ENCODE peak calls at places on chromosomes 13 and 19, in six cellular contexts. M, I, T, E, O and L are unnamed samples.

GRCh38 chr19:4369888-4370260 is 26.5 kb downstream of the MPND start:
- DNase-seq in M (peak), I (peak), T (no peak), E (no peak), O (peak), L (peak)

GRCh38 chr13:21232196-21232595 is 55.7 kb downstream of the MRPL57 start:
- DNase-seq in M (no peak), I (no peak), T (no peak), E (no peak), O (no peak), L (no peak)

GRCh38 chr13:40974460-40975407 is 44.4 kb downstream of the ELF1 start:
- DNase-seq in M (no peak), I (peak), T (no peak), E (peak), O (no peak), L (peak)

GRCh38 chr13:25678398-25678797 is 306.6 kb downstream of the ATP8A2 start:
- DNase-seq in M (no peak), I (peak), T (no peak), E (no peak), O (no peak), L (no peak)

GRCh38 chr19:45470147-45471081 is 2.6 kb downstream of the FOSB start:
- DNase-seq in M (no peak), I (peak), T (no peak), E (peak), O (peak), L (no peak)

GRCh38 chr19:13034636-13035035 is 39.4 kb downstream of the NFIX start:
- DNase-seq in M (no peak), I (no peak), T (no peak), E (peak), O (no peak), L (no peak)

GRCh38 chr19:51002542-51003311 is 1.3 kb upstream of the KLK8 start:
- DNase-seq in M (no peak), I (no peak), T (no peak), E (peak), O (no peak), L (no peak)

GRCh38 chr19:3554254-3555083 is 2.9 kb downstream of the MFSD12 start:
- DNase-seq in M (no peak), I (peak), T (no peak), E (no peak), O (no peak), L (no peak)

GRCh38 chr19:54325194-54325621 is 12.2 kb upstream of the LILRA5 start:
- DNase-seq in M (peak), I (peak), T (no peak), E (peak), O (no peak), L (peak)

GRCh38 chr19:928471-929259 is 2.8 kb downstream of the ARID3A start:
- DNase-seq in M (no peak), I (no peak), T (no peak), E (no peak), O (peak), L (no peak)

GRCh38 chr13:37289212-37289935 is 183.9 kb upstream of the CSNK1A1L start:
- DNase-seq in M (no peak), I (no peak), T (no peak), E (no peak), O (no peak), L (no peak)

GRCh38 chr19:10315335-10316214 is at the start of gene FDX2:
- DNase-seq in M (peak), I (peak), T (no peak), E (peak), O (peak), L (peak)

GRCh38 chr13:32087955-32088747 is 56.6 kb downstream of the FRY start:
- DNase-seq in M (no peak), I (no peak), T (no peak), E (peak), O (no peak), L (no peak)

GRCh38 chr13:48096670-48097069 is 1.8 kb upstream of the MED4 start:
- DNase-seq in M (no peak), I (no peak), T (no peak), E (no peak), O (no peak), L (no peak)

GRCh38 chr19:6161271-6161850 is 25.9 kb downstream of the ACSBG2 start:
- DNase-seq in M (peak), I (peak), T (no peak), E (peak), O (peak), L (no peak)

GRCh38 chr13:39676315-39676876 is 20.9 kb downstream of the COG6 start:
- DNase-seq in M (peak), I (no peak), T (peak), E (peak), O (no peak), L (no peak)

GRCh38 chr19:6108721-6109633 is 1.3 kb downstream of the RFX2 start:
- DNase-seq in M (no peak), I (peak), T (no peak), E (peak), O (peak), L (peak)

GRCh38 chr13:89577301-89577700 is 1770.2 kb upstream of the MIR17HG start:
- DNase-seq in M (no peak), I (no peak), T (no peak), E (peak), O (no peak), L (no peak)

GRCh38 chr19:9052894-9053293 is 34.0 kb upstream of the OR1M1 start:
- DNase-seq in M (no peak), I (no peak), T (no peak), E (no peak), O (no peak), L (no peak)

GRCh38 chr19:3243851-3244700 is 19.6 kb downstream of the CELF5 start:
- DNase-seq in M (peak), I (peak), T (no peak), E (peak), O (no peak), L (peak)

GRCh38 chr19:11138659-11139526 is 16.7 kb downstream of the SPC24 start:
- DNase-seq in M (no peak), I (no peak), T (no peak), E (peak), O (peak), L (peak)

GRCh38 chr19:53272044-53272443 is 4.5 kb upstream of the VN1R4 start:
- DNase-seq in M (no peak), I (no peak), T (no peak), E (no peak), O (no peak), L (no peak)

GRCh38 chr13:82522872-82523271 is 1359.4 kb downstream of the SLITRK1 start:
- DNase-seq in M (no peak), I (no peak), T (no peak), E (no peak), O (no peak), L (no peak)
- TF ChIP-seq CTCF in M (no peak), I (no peak), T (no peak), E (no peak), O (no peak), L (no peak)

DNA sequence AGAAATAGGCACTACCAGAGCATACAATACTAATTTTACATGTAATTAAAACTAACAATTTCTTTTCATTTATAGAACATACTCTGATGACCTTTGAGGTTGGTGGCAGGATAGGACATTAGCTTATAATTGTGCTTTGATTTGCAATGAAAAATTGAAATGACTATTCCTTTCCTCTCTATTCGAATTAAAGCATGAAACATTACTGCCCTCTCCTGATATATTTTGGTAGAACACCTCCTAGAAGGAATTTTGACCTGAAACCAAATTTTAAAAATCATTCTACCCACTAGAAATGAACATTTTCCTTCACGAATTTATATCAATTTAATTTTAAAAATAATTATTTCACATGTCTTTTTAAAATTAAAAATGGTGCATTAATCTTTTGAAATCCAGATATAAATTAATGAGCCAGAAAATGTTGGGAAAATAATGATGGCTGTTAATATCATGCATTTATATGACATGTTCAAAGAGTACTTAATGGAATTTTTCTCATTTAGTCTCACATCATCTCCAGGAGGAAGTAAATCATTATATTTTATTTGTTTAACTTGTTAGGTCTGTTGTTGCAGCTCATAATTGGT is 556.3 kb upstream of the ARGLU1 start:
- DNase-seq in M (no peak), I (no peak), T (no peak), E (peak), O (no peak), L (no peak)
- TF ChIP-seq CTCF in M (peak), I (no peak), T (peak), E (peak), O (peak), L (peak)

DNA sequence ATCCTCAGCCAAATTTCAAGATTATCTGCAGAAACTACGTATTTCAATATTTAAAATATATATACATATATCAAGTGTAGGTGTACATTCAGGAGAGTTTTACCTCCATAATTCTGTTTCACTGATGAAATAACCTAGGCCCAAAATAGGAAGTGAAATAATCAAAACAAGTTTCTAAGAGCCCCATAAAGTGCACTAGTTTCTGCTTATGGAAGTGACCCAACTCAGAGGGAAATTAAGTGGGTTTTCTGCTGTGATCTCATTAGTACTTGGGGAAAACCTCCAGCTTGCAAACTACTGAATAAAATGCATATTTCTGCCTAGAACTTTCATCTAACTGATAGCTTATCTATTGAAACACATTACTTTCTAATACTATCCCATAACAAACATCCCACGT is 45.4 kb upstream of the MIR17HG start:
- DNase-seq in M (peak), I (no peak), T (no peak), E (no peak), O (no peak), L (no peak)
- TF ChIP-seq CTCF in M (no peak), I (no peak), T (no peak), E (no peak), O (no peak), L (no peak)

GRCh38 chr19:16836115-16836905 is 7.1 kb downstream of the SIN3B start:
- DNase-seq in M (peak), I (no peak), T (no peak), E (no peak), O (peak), L (no peak)
- TF ChIP-seq CTCF in M (peak), I (no peak), T (peak), E (no peak), O (no peak), L (no peak)

DNA sequence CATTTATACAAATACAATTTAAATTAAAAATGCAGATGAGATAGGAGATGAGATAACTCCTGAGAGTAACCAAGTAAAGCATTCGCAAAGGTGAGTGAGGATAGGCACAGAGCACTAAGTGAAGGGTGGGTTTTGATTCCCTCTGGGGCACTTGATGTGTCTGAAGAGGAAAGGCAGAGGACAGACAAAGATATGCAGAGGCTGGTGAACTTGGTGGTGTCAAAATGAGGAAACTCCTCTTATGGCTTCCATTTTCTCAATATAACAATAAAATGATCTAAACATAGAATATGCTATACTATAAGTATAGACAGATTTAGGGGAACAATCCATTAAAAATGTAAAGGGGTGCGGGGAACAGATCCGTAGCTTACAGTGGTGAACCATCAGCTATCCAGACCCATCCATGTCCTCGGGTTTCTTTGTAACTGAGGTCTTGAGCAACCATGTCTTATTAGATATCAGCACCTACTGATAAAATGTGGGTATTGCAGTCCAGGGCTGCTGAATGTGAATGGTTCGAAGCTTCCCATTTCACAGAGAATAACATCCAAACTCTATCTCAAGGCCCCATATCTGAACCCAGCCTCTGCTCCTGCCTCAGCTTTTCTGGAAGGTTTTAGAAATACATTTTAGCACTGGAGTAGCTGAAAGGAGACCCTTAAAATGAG is 73.9 kb upstream of the SLC10A2 start:
- DNase-seq in M (peak), I (no peak), T (no peak), E (peak), O (no peak), L (peak)
- TF ChIP-seq CTCF in M (peak), I (no peak), T (peak), E (peak), O (peak), L (peak)

GRCh38 chr13:27795718-27796019 is 3.4 kb downstream of the GSX1 start:
- DNase-seq in M (no peak), I (no peak), T (no peak), E (no peak), O (no peak), L (peak)

GRCh38 chr13:27796544-27797227 is 4.4 kb downstream of the GSX1 start:
- DNase-seq in M (no peak), I (no peak), T (no peak), E (no peak), O (no peak), L (no peak)

GRCh38 chr13:27794075-27794691 is 1.9 kb downstream of the GSX1 start:
- DNase-seq in M (no peak), I (no peak), T (no peak), E (no peak), O (no peak), L (no peak)

GRCh38 chr13:27794921-27795717 is 2.8 kb downstream of the GSX1 start:
- DNase-seq in M (no peak), I (no peak), T (no peak), E (no peak), O (no peak), L (no peak)

GRCh38 chr13:27797228-27797624 is 4.9 kb downstream of the GSX1 start:
- DNase-seq in M (no peak), I (no peak), T (no peak), E (peak), O (no peak), L (peak)
- TF ChIP-seq CTCF in M (no peak), I (no peak), T (peak), E (peak), O (no peak), L (peak)